ENCODE peak calls at places on chromosomes 7 and 10, in five cellular contexts. P, F, K, L and D are unnamed samples.
A peak's percentile ranks its signal among the peaks of the same experiment; 100 is the strongest.

GRCh38 chr7:146655928-146656797 is 539.6 kb downstream of the CNTNAP2 start:
- DNase-seq in P (no peak), F (no peak), K (no peak), L (no peak), D (peak; percentile 68)

GRCh38 chr10:90414926-90415325 is 442.9 kb downstream of the HTR7 start:
- DNase-seq in F (no peak), P (no peak), L (no peak), K (no peak), D (no peak)

GRCh38 chr7:857661-858060 is 18.7 kb upstream of the GET4 start:
- DNase-seq in P (no peak), F (peak; percentile 36), L (no peak), K (no peak), D (no peak)

GRCh38 chr7:17910377-17910776 is 29.9 kb downstream of the SNX13 start:
- DNase-seq in K (no peak), P (no peak), F (no peak), L (no peak), D (no peak)

GRCh38 chr7:43248961-43249807 is 136.7 kb downstream of the HECW1 start:
- DNase-seq in L (no peak), F (peak; percentile 77), P (peak; percentile 27), K (peak; percentile 50), D (no peak)

GRCh38 chr7:43737467-43738127 is 8.3 kb upstream of the COA1 start:
- DNase-seq in P (no peak), F (no peak), K (no peak), L (no peak), D (no peak)

GRCh38 chr7:159040912-159041711 is 103.6 kb downstream of the VIPR2 start:
- DNase-seq in F (no peak), K (peak; percentile 17), P (no peak), L (no peak), D (no peak)

GRCh38 chr10:56319386-56319785 is 41.7 kb downstream of the ZWINT start:
- DNase-seq in P (no peak), K (no peak), F (peak; percentile 76), L (no peak), D (no peak)

GRCh38 chr7:129855234-129855673 is 97.5 kb downstream of the UBE2H start:
- DNase-seq in F (peak; percentile 98), P (no peak), L (no peak), K (no peak), D (no peak)

GRCh38 chr7:10934292-10934691 is 39.4 kb upstream of the PHF14 start:
- DNase-seq in F (peak; percentile 71), P (no peak), K (no peak), L (no peak), D (no peak)

GRCh38 chr7:43584200-43584586 is 1.3 kb downstream of the STK17A start:
- DNase-seq in K (no peak), P (no peak), F (peak; percentile 71), L (no peak), D (no peak)

GRCh38 chr7:70098133-70098561 is 499.9 kb downstream of the AUTS2 start:
- DNase-seq in K (no peak), P (no peak), L (no peak), F (no peak), D (peak; percentile 80)

GRCh38 chr10:73873163-73873842 is 1.1 kb downstream of the CAMK2G start:
- DNase-seq in K (no peak), P (no peak), F (no peak), L (no peak), D (no peak)

GRCh38 chr10:73873843-73874215 is 526 bp downstream of the CAMK2G start:
- DNase-seq in K (no peak), L (no peak), F (no peak), P (peak; percentile 82), D (no peak)

GRCh38 chr10:73871295-73871914 is 3.0 kb downstream of the CAMK2G start:
- DNase-seq in K (no peak), L (no peak), F (no peak), P (no peak), D (no peak)

GRCh38 chr10:73874267-73875138 is at the start of gene CAMK2G:
- DNase-seq in L (peak; percentile 86), F (peak; percentile 79), P (peak; percentile 96), K (peak; percentile 81), D (peak; percentile 90)

GRCh38 chr10:73871915-73872710 is 2.2 kb downstream of the CAMK2G start:
- DNase-seq in L (peak; percentile 84), K (no peak), P (no peak), F (peak; percentile 36), D (no peak)
- H3K4me1 ChIP-seq in L (peaks cover 13% of the 10 kb centered on the region), K (peaks cover 87% of the 10 kb centered on the region), P (peaks cover 16% of the 10 kb centered on the region), F (peaks cover 14% of the 10 kb centered on the region), D (peaks cover 6% of the 10 kb centered on the region)

DNA sequence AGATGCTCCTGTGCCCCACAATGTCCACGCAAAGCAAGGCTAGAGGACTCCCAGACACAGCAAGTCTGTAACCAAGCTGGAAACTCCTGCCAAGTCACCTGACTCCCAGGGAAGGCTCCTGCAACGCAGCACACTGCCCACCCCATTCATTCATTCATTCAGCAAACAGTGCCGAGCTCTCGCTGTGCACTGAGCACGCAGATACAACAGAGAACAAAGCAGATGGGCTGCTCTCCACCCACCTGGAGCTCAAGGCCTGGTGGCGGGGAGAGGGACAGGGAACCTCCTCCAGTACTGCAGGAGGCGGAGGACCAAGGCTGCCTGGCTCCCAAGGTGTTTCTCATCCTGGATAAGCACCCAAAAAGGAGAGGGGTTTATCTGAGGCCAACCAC is 8.6 kb downstream of the KCNH2 start:
- DNase-seq in K (no peak), P (no peak), F (no peak), L (no peak), D (no peak)
- H3K4me3 ChIP-seq in K (no peak overlapping the region), P (no peak overlapping the region), F (no peak overlapping the region), L (no peak overlapping the region), D (no peak overlapping the region)

GRCh38 chr10:96678725-96679124 is 41.6 kb downstream of the PIK3AP1 start:
- DNase-seq in F (no peak), K (no peak), P (no peak), L (no peak), D (no peak)
- H3K4me1 ChIP-seq in F (peaks cover 1% of the 10 kb centered on the region), K (peaks cover 6% of the 10 kb centered on the region), P (peaks cover 16% of the 10 kb centered on the region), L (no peaks in the 10 kb centered on the region), D (peaks cover 32% of the 10 kb centered on the region)

GRCh38 chr10:74051729-74052342 is 53.9 kb downstream of the VCL start:
- DNase-seq in L (no peak), P (no peak), K (no peak), F (no peak), D (no peak)

GRCh38 chr10:74055383-74056065 is 57.6 kb downstream of the VCL start:
- DNase-seq in L (no peak), F (no peak), K (no peak), P (no peak), D (no peak)

GRCh38 chr10:74058658-74059057 is 60.7 kb downstream of the VCL start:
- DNase-seq in L (no peak), P (no peak), K (no peak), F (no peak), D (peak; percentile 56)

GRCh38 chr10:74058071-74058470 is 60.2 kb downstream of the VCL start:
- DNase-seq in K (no peak), L (no peak), F (no peak), P (no peak), D (peak; percentile 85)

GRCh38 chr10:74056081-74056818 is 58.3 kb downstream of the VCL start:
- DNase-seq in F (peak; percentile 85), L (no peak), P (no peak), K (no peak), D (no peak)
- H3K4me3 ChIP-seq in F (no peak overlapping the region), L (no peak overlapping the region), P (no peak overlapping the region), K (no peak overlapping the region), D (no peak overlapping the region)

GRCh38 chr7:35645691-35646090 is 49.2 kb downstream of the HERPUD2 start:
- DNase-seq in L (no peak), P (no peak), K (no peak), F (no peak), D (no peak)

GRCh38 chr7:35646289-35647033 is 48.5 kb downstream of the HERPUD2 start:
- DNase-seq in P (no peak), F (no peak), L (no peak), K (no peak), D (no peak)

GRCh38 chr7:35648367-35648766 is 46.6 kb downstream of the HERPUD2 start:
- DNase-seq in K (no peak), P (no peak), F (no peak), L (no peak), D (no peak)

GRCh38 chr7:35649711-35650110 is 45.2 kb downstream of the HERPUD2 start:
- DNase-seq in K (no peak), P (no peak), L (no peak), F (no peak), D (no peak)

DNA sequence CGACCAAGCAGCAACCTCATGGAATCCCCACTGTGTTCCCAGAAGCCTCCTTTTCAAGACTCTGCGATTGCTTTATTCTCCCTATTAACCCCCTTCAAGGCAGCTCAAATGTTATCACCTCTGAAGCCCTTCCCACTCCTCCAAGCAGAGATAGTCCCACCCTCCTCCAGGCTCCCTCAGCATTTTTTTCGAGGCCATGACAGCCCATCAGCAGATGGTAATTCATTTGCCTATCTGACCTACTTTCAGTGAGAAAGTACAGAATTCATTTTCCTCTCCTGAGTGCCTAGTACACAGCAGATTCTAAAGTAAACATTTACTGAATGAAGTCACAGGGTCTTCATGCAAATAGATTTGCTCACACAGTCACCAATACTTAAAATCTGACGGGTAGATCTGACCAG is 47.8 kb downstream of the HERPUD2 start:
- DNase-seq in K (no peak), L (no peak), P (no peak), F (peak; percentile 36), D (no peak)
- H3K4me1 ChIP-seq in K (peaks cover 49% of the 10 kb centered on the region), L (peaks cover 7% of the 10 kb centered on the region), P (peaks cover 13% of the 10 kb centered on the region), F (peaks cover 3% of the 10 kb centered on the region), D (peaks cover 15% of the 10 kb centered on the region)

GRCh38 chr7:30751257-30751650 is 681 bp upstream of the INMT start:
- DNase-seq in K (no peak), L (no peak), F (no peak), P (no peak), D (no peak)

GRCh38 chr7:30752979-30753378 is 1.0 kb downstream of the INMT start:
- DNase-seq in P (no peak), L (no peak), F (no peak), K (peak; percentile 39), D (peak; percentile 59)

GRCh38 chr7:30750574-30751256 is 1.2 kb upstream of the INMT start:
- DNase-seq in K (no peak), L (no peak), P (no peak), F (peak; percentile 92), D (peak; percentile 92)

GRCh38 chr7:30752484-30752883 is 549 bp downstream of the INMT start:
- DNase-seq in P (no peak), L (no peak), F (no peak), K (no peak), D (no peak)

GRCh38 chr7:30751696-30752273 is at the start of gene INMT:
- DNase-seq in K (no peak), P (no peak), F (no peak), L (no peak), D (no peak)
- H3K4me3 ChIP-seq in K (peak within 1 kb of the TSS; percentile 32), P (no peak within 1 kb of the TSS), F (no peak within 1 kb of the TSS), L (no peak within 1 kb of the TSS), D (no peak within 1 kb of the TSS)

GRCh38 chr10:101218423-101219136 is 10.7 kb downstream of the LBX1 start:
- DNase-seq in L (no peak), F (no peak), P (no peak), K (no peak), D (no peak)

GRCh38 chr10:101219946-101220451 is 9.3 kb downstream of the LBX1 start:
- DNase-seq in F (no peak), L (no peak), K (no peak), P (no peak), D (no peak)

GRCh38 chr10:101217450-101218281 is 11.6 kb downstream of the LBX1 start:
- DNase-seq in P (peak; percentile 43), K (no peak), F (peak; percentile 36), L (peak; percentile 80), D (no peak)

GRCh38 chr10:101221479-101222246 is 7.6 kb downstream of the LBX1 start:
- DNase-seq in L (no peak), P (no peak), K (no peak), F (no peak), D (no peak)

GRCh38 chr10:101219137-101219945 is 9.9 kb downstream of the LBX1 start:
- DNase-seq in F (no peak), L (no peak), P (no peak), K (no peak), D (no peak)
- H3K4me1 ChIP-seq in F (no peaks in the 10 kb centered on the region), L (peaks cover 10% of the 10 kb centered on the region), P (no peaks in the 10 kb centered on the region), K (peaks cover 62% of the 10 kb centered on the region), D (peaks cover 9% of the 10 kb centered on the region)